ENCODE peak calls at places on chromosomes 7 and 10, in five cellular contexts. J is transverse colon, R is thyroid gland, M is keratinocyte, H is right atrium auricular region. Q is an unnamed sample.

GRCh38 chr7:142860968-142861367 is 6.1 kb downstream of the EPHB6 start:
- DNase-seq in J (no peak), R (no peak), M (no peak), H (no peak), Q (no peak)

GRCh38 chr10:119849031-119849789 is 23.4 kb downstream of the MCMBP start:
- DNase-seq in J (no peak), R (no peak), M (no peak), H (no peak), Q (peak; percentile 15)

GRCh38 chr10:116852246-116852645 is 2.9 kb downstream of the ENO4 start:
- DNase-seq in J (no peak), R (no peak), M (no peak), H (no peak), Q (no peak)

GRCh38 chr10:98267894-98268693 is at the start of gene LOXL4:
- DNase-seq in J (no peak), R (peak; percentile 87), M (no peak), H (no peak), Q (peak; percentile 81)

GRCh38 chr7:92075455-92076158 is 58.7 kb downstream of the CYP51A1 start:
- DNase-seq in J (no peak), R (no peak), M (no peak), H (no peak), Q (no peak)

GRCh38 chr7:154178890-154179289 is 126.7 kb downstream of the DPP6 start:
- DNase-seq in J (no peak), R (no peak), M (no peak), H (no peak), Q (no peak)

GRCh38 chr10:86401588-86402282 is 35.1 kb upstream of the GRID1 start:
- DNase-seq in J (peak; percentile 28), R (peak; percentile 22), M (no peak), H (no peak), Q (peak; percentile 10)

GRCh38 chr7:130419652-130420051 is 21.2 kb downstream of the CEP41 start:
- DNase-seq in J (no peak), R (no peak), M (no peak), H (no peak), Q (no peak)

GRCh38 chr7:148500978-148501377 is 89.6 kb upstream of the C7orf33 start:
- DNase-seq in J (no peak), R (no peak), M (no peak), H (no peak), Q (no peak)

GRCh38 chr10:124743188-124744046 is 761 bp downstream of the FAM53B start:
- DNase-seq in J (no peak), R (no peak), M (no peak), H (no peak), Q (no peak)

GRCh38 chr7:81744389-81744788 is 25.5 kb downstream of the HGF start:
- DNase-seq in J (no peak), R (no peak), M (no peak), H (no peak), Q (no peak)

GRCh38 chr7:122553761-122554160 is 145.2 kb downstream of the RNF133 start:
- DNase-seq in J (no peak), R (no peak), M (no peak), H (no peak), Q (no peak)

GRCh38 chr7:473870-474604 is 45.6 kb downstream of the PDGFA start:
- DNase-seq in J (no peak), R (no peak), M (no peak), H (no peak), Q (no peak)

GRCh38 chr7:47525066-47525623 is 56.8 kb downstream of the TNS3 start:
- DNase-seq in J (no peak), R (no peak), M (no peak), H (no peak), Q (no peak)

GRCh38 chr10:30984563-30985328 is 46.9 kb downstream of the ZNF438 start:
- DNase-seq in J (no peak), R (no peak), M (no peak), H (no peak), Q (peak; percentile 60)

GRCh38 chr10:52249850-52250395 is 64.2 kb upstream of the DKK1 start:
- DNase-seq in J (no peak), R (no peak), M (no peak), H (no peak), Q (no peak)

GRCh38 chr7:147916573-147916972 is 674.0 kb upstream of the C7orf33 start:
- DNase-seq in J (no peak), R (no peak), M (no peak), H (no peak), Q (no peak)

GRCh38 chr7:79673421-79673820 is 220.0 kb upstream of the MAGI2 start:
- DNase-seq in J (no peak), R (no peak), M (no peak), H (no peak), Q (no peak)

GRCh38 chr10:47299989-47300931 is at the start of gene GDF10:
- DNase-seq in J (no peak), R (no peak), M (no peak), H (no peak), Q (no peak)

GRCh38 chr7:636396-636795 is 90.1 kb upstream of the DNAAF5 start:
- DNase-seq in J (no peak), R (no peak), M (no peak), H (no peak), Q (no peak)

GRCh38 chr10:107516349-107516748 is 351.8 kb upstream of the SORCS1 start:
- DNase-seq in J (no peak), R (no peak), M (no peak), H (no peak), Q (no peak)

GRCh38 chr7:35415411-35415822 is 161.5 kb upstream of the TBX20 start:
- DNase-seq in J (no peak), R (no peak), M (no peak), H (peak; percentile 95), Q (no peak)

GRCh38 chr7:157610671-157611295 is 274.0 kb downstream of the DNAJB6 start:
- DNase-seq in J (no peak), R (no peak), M (no peak), H (no peak), Q (no peak)

GRCh38 chr7:50681451-50682045 is 101.1 kb downstream of the GRB10 start:
- DNase-seq in J (no peak), R (no peak), M (no peak), H (no peak), Q (no peak)

GRCh38 chr7:93651603-93652159 is 77.2 kb upstream of the CALCR start:
- DNase-seq in J (no peak), R (no peak), M (no peak), H (no peak), Q (no peak)

DNA sequence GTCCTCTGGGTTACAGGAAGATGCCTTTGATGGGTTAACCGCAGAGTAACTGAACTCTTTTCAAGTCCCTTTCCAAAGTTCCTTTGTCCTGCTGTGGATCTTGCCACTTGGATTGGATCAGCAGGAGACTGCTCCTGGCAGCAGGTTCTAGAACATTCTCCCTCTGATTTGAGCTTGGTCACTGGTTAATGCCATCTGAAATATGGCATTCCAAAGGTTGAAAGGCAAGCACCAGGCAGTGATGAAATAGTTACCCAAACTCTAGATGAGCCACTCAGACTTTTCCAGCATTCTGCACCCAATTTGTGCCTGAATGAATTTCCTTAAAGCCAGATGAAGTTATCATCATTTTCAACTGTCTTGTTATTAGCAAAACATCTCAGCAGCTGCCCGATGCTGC is 343.9 kb downstream of the RNLS start:
- DNase-seq in J (no peak), R (no peak), M (no peak), H (no peak), Q (no peak)
- TF ChIP-seq CTCF in J (no peak), R (no peak), M (no peak), H (no peak), Q (no peak)

GRCh38 chr10:110668443-110668842 is 24.3 kb downstream of the RBM20 start:
- DNase-seq in J (no peak), R (no peak), M (no peak), H (no peak), Q (no peak)
- H3K4me3 ChIP-seq in J (no peak overlapping the region), R (no peak overlapping the region), M (no peak overlapping the region), H (no peak overlapping the region), Q (no peak overlapping the region)

DNA sequence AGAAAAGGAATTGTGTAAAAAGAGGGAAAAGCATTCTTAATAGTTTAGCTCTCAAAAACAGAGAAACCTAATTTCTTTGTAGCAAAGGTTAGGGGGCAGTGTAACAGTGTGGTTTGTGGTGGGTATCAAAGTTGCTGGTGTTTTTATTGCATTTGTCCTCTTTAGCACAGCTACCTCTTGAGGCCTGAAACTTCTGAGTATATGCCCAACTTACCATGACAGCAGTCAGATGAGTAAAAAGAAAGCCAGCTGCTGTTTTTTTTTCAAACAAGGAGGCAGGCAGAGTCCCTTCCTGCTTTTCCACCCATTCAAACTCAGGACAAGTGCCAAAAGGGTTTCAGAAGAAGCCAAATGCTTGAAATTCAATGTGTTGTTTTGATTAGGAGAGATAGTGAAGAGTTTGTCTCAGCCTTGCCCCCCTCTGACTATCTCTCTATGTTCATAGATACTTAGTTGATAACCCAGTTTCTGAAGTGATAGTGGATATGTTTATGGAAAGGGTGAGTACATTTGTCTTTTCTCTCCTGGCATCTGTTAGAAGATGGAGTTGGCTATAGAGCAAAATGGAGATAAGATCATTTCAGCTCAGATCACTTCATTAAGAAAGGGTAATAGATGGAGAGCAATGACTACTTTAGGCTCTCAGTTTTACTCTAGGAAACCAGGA is 23.1 kb downstream of the GBF1 start:
- DNase-seq in J (no peak), R (peak; percentile 11), M (no peak), H (no peak), Q (peak; percentile 72)
- TF ChIP-seq CTCF in J (no peak), R (no peak), M (no peak), H (no peak), Q (no peak)

GRCh38 chr10:132400041-132400546 is 3.1 kb downstream of the PWWP2B start:
- DNase-seq in J (no peak), R (peak; percentile 1), M (no peak), H (no peak), Q (no peak)

GRCh38 chr10:132402781-132403241 is 5.8 kb downstream of the PWWP2B start:
- DNase-seq in J (no peak), R (no peak), M (no peak), H (no peak), Q (no peak)

GRCh38 chr10:132400547-132401151 is 3.6 kb downstream of the PWWP2B start:
- DNase-seq in J (peak; percentile 15), R (peak; percentile 91), M (no peak), H (no peak), Q (no peak)

GRCh38 chr10:132403511-132404168 is 6.6 kb downstream of the PWWP2B start:
- DNase-seq in J (no peak), R (peak; percentile 0), M (no peak), H (no peak), Q (no peak)

GRCh38 chr10:132401396-132402168 is 4.6 kb downstream of the PWWP2B start:
- DNase-seq in J (peak; percentile 89), R (peak; percentile 17), M (no peak), H (no peak), Q (no peak)
- H3K4me3 ChIP-seq in J (no peak overlapping the region), R (no peak overlapping the region), M (no peak overlapping the region), H (no peak overlapping the region), Q (no peak overlapping the region)

GRCh38 chr7:116598278-116598677 is 73.4 kb downstream of the CAV1 start:
- DNase-seq in J (no peak), R (peak; percentile 28), M (no peak), H (no peak), Q (peak; percentile 13)
- TF ChIP-seq CTCF in J (no peak), R (no peak), M (no peak), H (no peak), Q (peak; percentile 26)

Q was measured in foreskin fibroblast.